ENCODE peak calls at places on chromosomes 4 and X, in ten cellular contexts. G, I, V, F, Q, A, L, T, H and R are unnamed samples.

GRCh38 chr4:3384771-3385701 is 56.7 kb upstream of the HGFAC start:
- DNase-seq in G (peak), I (no peak), V (no peak), F (no peak), Q (no peak), A (no peak), L (no peak), T (peak), H (peak), R (no peak)

GRCh38 chr4:88531549-88531948 is 8.0 kb upstream of the PYURF start:
- DNase-seq in G (no peak), I (no peak), V (no peak), F (no peak), Q (peak), A (no peak), L (no peak), T (no peak), H (no peak), R (no peak)

GRCh38 chr4:99876946-99877345 is 17.3 kb downstream of the LAMTOR3 start:
- DNase-seq in G (no peak), I (no peak), V (no peak), F (no peak), Q (no peak), A (no peak), L (no peak), T (no peak), H (no peak), R (no peak)

GRCh38 chr4:102285831-102286230 is 59.5 kb downstream of the SLC39A8 start:
- DNase-seq in G (no peak), I (no peak), V (no peak), F (no peak), Q (peak), A (no peak), L (no peak), T (no peak), H (no peak), R (no peak)

GRCh38 chr4:6226506-6226905 is 26.2 kb upstream of the JAKMIP1 start:
- DNase-seq in G (no peak), I (no peak), V (no peak), F (no peak), Q (no peak), A (peak), L (no peak), T (no peak), H (peak), R (no peak)

GRCh38 chrX:115251458-115252233 is 17.8 kb upstream of the LRCH2 start:
- DNase-seq in G (peak), I (no peak), V (no peak), F (no peak), Q (no peak), A (no peak), L (no peak), T (no peak), H (no peak), R (no peak)

GRCh38 chrX:72123471-72124185 is 8.1 kb downstream of the RTL5 start:
- DNase-seq in G (no peak), I (peak), V (no peak), F (no peak), Q (no peak), A (peak), L (no peak), T (peak), H (peak), R (peak)

GRCh38 chr4:16264798-16265197 is 38.5 kb upstream of the TAPT1 start:
- DNase-seq in G (peak), I (no peak), V (no peak), F (peak), Q (peak), A (no peak), L (no peak), T (no peak), H (no peak), R (no peak)

GRCh38 chrX:47242321-47242720 is 9.5 kb downstream of the USP11 start:
- DNase-seq in G (no peak), I (no peak), V (no peak), F (no peak), Q (no peak), A (no peak), L (no peak), T (no peak), H (no peak), R (no peak)

GRCh38 chr4:154433543-154433942 is 58.1 kb downstream of the DCHS2 start:
- DNase-seq in G (no peak), I (no peak), V (no peak), F (no peak), Q (no peak), A (no peak), L (no peak), T (no peak), H (no peak), R (no peak)

GRCh38 chrX:1537031-1537715 is at the start of gene P2RY8:
- DNase-seq in G (peak), I (no peak), V (peak), F (peak), Q (peak), A (no peak), L (peak), T (peak), H (peak), R (no peak)

GRCh38 chrX:100512471-100512870 is 72.3 kb upstream of the TNMD start:
- DNase-seq in G (peak), I (no peak), V (no peak), F (peak), Q (peak), A (no peak), L (no peak), T (no peak), H (no peak), R (no peak)

GRCh38 chrX:41661366-41662095 is 27.2 kb upstream of the GPR34 start:
- DNase-seq in G (no peak), I (peak), V (no peak), F (no peak), Q (peak), A (no peak), L (no peak), T (no peak), H (no peak), R (no peak)

GRCh38 chr4:112038861-112039260 is 106.4 kb upstream of the FAM241A start:
- DNase-seq in G (no peak), I (no peak), V (no peak), F (no peak), Q (peak), A (no peak), L (no peak), T (no peak), H (no peak), R (no peak)

GRCh38 chr4:169611991-169612868 is at the start of gene NEK1:
- DNase-seq in G (peak), I (peak), V (peak), F (peak), Q (peak), A (peak), L (peak), T (peak), H (peak), R (no peak)

GRCh38 chrX:28039258-28039657 is 58.0 kb upstream of the DCAF8L1 start:
- DNase-seq in G (no peak), I (no peak), V (no peak), F (no peak), Q (no peak), A (no peak), L (no peak), T (no peak), H (no peak), R (no peak)

GRCh38 chr4:16187455-16187854 is 38.8 kb downstream of the TAPT1 start:
- DNase-seq in G (no peak), I (no peak), V (no peak), F (no peak), Q (no peak), A (no peak), L (no peak), T (no peak), H (no peak), R (no peak)

GRCh38 chrX:44705817-44706551 is 137.8 kb upstream of the DUSP21 start:
- DNase-seq in G (no peak), I (no peak), V (peak), F (no peak), Q (no peak), A (no peak), L (no peak), T (no peak), H (no peak), R (no peak)

GRCh38 chrX:11426712-11427081 is 133.5 kb downstream of the AMELX start:
- DNase-seq in G (no peak), I (no peak), V (no peak), F (no peak), Q (no peak), A (no peak), L (no peak), T (no peak), H (no peak), R (no peak)

GRCh38 chr4:82425478-82425877 is 4.8 kb downstream of the HNRNPDL start:
- DNase-seq in G (no peak), I (no peak), V (no peak), F (no peak), Q (no peak), A (no peak), L (no peak), T (no peak), H (no peak), R (no peak)

GRCh38 chr4:113349400-113349799 is 299.9 kb downstream of the ANK2 start:
- DNase-seq in G (no peak), I (no peak), V (no peak), F (no peak), Q (no peak), A (no peak), L (no peak), T (no peak), H (no peak), R (no peak)

GRCh38 chr4:184250795-184251679 is 33.4 kb upstream of the ENPP6 start:
- DNase-seq in G (peak), I (peak), V (no peak), F (peak), Q (peak), A (no peak), L (no peak), T (no peak), H (no peak), R (no peak)

GRCh38 chr4:7156273-7157139 is 35.8 kb upstream of the SORCS2 start:
- DNase-seq in G (no peak), I (no peak), V (no peak), F (no peak), Q (peak), A (peak), L (no peak), T (peak), H (peak), R (no peak)

GRCh38 chrX:104084063-104084462 is 8.0 kb upstream of the TMSB15C start:
- DNase-seq in G (no peak), I (no peak), V (no peak), F (no peak), Q (no peak), A (no peak), L (no peak), T (no peak), H (no peak), R (no peak)

GRCh38 chrX:140440891-140441290 is 64.0 kb downstream of the SOX3 start:
- DNase-seq in G (no peak), I (no peak), V (no peak), F (no peak), Q (no peak), A (peak), L (no peak), T (peak), H (no peak), R (no peak)

GRCh38 chrX:141314441-141314840 is 72.1 kb upstream of the SPANXC start:
- DNase-seq in G (no peak), I (no peak), V (no peak), F (no peak), Q (peak), A (no peak), L (no peak), T (no peak), H (no peak), R (no peak)

GRCh38 chr4:168842186-168842585 is 167.9 kb downstream of the CBR4 start:
- DNase-seq in G (no peak), I (no peak), V (no peak), F (no peak), Q (peak), A (no peak), L (no peak), T (no peak), H (no peak), R (no peak)

GRCh38 chrX:9770319-9770718 is 4.7 kb upstream of the GPR143 start:
- DNase-seq in G (no peak), I (no peak), V (no peak), F (no peak), Q (peak), A (no peak), L (no peak), T (no peak), H (no peak), R (no peak)

GRCh38 chr4:103067841-103068547 is 8.6 kb downstream of the SLC9B2 start:
- DNase-seq in G (no peak), I (no peak), V (no peak), F (no peak), Q (peak), A (no peak), L (no peak), T (no peak), H (no peak), R (no peak)

GRCh38 chr4:38832624-38833528 is 23.7 kb downstream of the TLR6 start:
- DNase-seq in G (no peak), I (no peak), V (no peak), F (no peak), Q (no peak), A (peak), L (no peak), T (no peak), H (no peak), R (no peak)
- TF ChIP-seq CTCF in G (peak), I (peak), V (no peak), F (no peak), Q (peak), A (peak), L (no peak), T (no peak), H (no peak), R (no peak)

GRCh38 chr4:80365928-80366327 is 30.4 kb downstream of the CFAP299 start:
- DNase-seq in G (peak), I (peak), V (peak), F (peak), Q (peak), A (peak), L (no peak), T (peak), H (no peak), R (peak)

GRCh38 chr4:80361329-80361900 is 25.9 kb downstream of the CFAP299 start:
- DNase-seq in G (peak), I (no peak), V (no peak), F (peak), Q (peak), A (no peak), L (no peak), T (no peak), H (no peak), R (no peak)

GRCh38 chr4:80360900-80361299 is 25.4 kb downstream of the CFAP299 start:
- DNase-seq in G (no peak), I (no peak), V (no peak), F (no peak), Q (peak), A (no peak), L (no peak), T (no peak), H (no peak), R (no peak)

GRCh38 chr4:80360102-80360501 is 24.6 kb downstream of the CFAP299 start:
- DNase-seq in G (no peak), I (no peak), V (no peak), F (no peak), Q (no peak), A (peak), L (no peak), T (no peak), H (no peak), R (no peak)

DNA sequence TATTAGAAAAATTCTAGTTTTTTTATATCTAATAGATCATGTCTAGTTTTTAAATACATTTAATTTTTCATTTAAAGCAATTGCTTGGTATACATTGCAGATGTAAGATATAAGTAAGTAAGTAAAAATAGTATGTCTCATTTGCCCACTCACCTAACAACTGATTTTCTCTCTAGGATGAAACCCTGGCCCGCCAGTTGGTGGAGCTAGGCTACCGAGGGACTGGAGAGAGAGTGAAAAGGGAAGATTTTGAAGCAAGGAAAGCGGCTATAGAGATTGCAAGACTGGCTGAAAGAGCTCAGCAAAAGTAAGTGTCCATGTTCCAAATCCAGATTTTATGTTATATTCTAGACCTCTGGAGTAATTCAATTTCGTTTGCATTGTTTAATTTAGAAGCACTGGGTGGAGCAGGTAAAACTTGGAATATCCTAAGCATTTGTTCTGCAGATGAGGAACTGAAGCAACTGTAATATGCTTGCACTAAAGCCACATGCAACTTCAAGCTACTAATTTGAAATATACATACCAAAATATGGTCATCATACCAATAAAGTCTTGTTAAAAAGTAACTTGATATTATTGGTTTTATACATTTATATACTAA is 27.1 kb downstream of the CFAP299 start:
- DNase-seq in G (peak), I (peak), V (peak), F (peak), Q (peak), A (peak), L (no peak), T (no peak), H (no peak), R (no peak)
- TF ChIP-seq CTCF in G (peak), I (peak), V (peak), F (peak), Q (peak), A (peak), L (no peak), T (no peak), H (peak), R (peak)

GRCh38 chr4:115923152-115923551 is 809.7 kb upstream of the NDST4 start:
- DNase-seq in G (no peak), I (no peak), V (no peak), F (no peak), Q (no peak), A (no peak), L (no peak), T (no peak), H (no peak), R (no peak)

GRCh38 chr4:115918149-115918548 is 804.7 kb upstream of the NDST4 start:
- DNase-seq in G (no peak), I (no peak), V (no peak), F (no peak), Q (no peak), A (no peak), L (no peak), T (no peak), H (no peak), R (no peak)

GRCh38 chr4:115920637-115921036 is 807.2 kb upstream of the NDST4 start:
- DNase-seq in G (no peak), I (no peak), V (no peak), F (no peak), Q (no peak), A (no peak), L (no peak), T (no peak), H (no peak), R (no peak)
- TF ChIP-seq CTCF in G (no peak), I (no peak), V (no peak), F (no peak), Q (no peak), A (no peak), L (no peak), T (no peak), H (no peak), R (no peak)

DNA sequence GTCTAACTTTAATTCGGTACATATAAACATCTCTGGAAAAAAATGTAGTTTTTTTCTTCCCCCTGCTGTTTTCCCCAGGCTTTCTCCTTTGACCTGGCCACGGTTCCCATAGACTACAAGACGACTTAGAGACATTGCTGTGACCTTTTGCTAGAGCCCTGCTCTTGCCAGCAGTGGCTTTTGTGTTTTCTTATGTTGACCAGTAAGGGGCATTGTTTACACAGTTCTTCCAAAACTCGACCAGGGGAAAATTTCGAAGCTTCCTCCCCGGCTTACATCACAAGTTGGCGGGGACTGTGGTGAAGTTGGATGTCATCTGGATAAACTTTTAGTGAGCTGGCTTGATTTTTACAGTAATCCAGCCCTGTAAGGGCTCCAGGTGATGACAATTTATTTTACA is 9.3 kb downstream of the CCDC160 start:
- DNase-seq in G (peak), I (no peak), V (no peak), F (no peak), Q (peak), A (peak), L (no peak), T (no peak), H (no peak), R (no peak)
- TF ChIP-seq CTCF in G (peak), I (no peak), V (no peak), F (peak), Q (no peak), A (peak), L (no peak), T (no peak), H (no peak), R (no peak)

GRCh38 chr4:67593741-67594175 is 35.2 kb downstream of the STAP1 start:
- DNase-seq in G (no peak), I (no peak), V (no peak), F (no peak), Q (peak), A (no peak), L (no peak), T (no peak), H (no peak), R (no peak)
- TF ChIP-seq CTCF in G (no peak), I (no peak), V (no peak), F (no peak), Q (no peak), A (no peak), L (no peak), T (no peak), H (no peak), R (no peak)

GRCh38 chrX:12701625-12702024 is 89.6 kb upstream of the PRPS2 start:
- DNase-seq in G (peak), I (peak), V (peak), F (peak), Q (peak), A (peak), L (no peak), T (peak), H (no peak), R (no peak)

GRCh38 chrX:12704706-12705105 is 86.5 kb upstream of the PRPS2 start:
- DNase-seq in G (no peak), I (no peak), V (no peak), F (no peak), Q (no peak), A (no peak), L (no peak), T (no peak), H (no peak), R (no peak)

GRCh38 chrX:12700745-12701144 is 90.5 kb upstream of the PRPS2 start:
- DNase-seq in G (no peak), I (no peak), V (no peak), F (no peak), Q (no peak), A (no peak), L (no peak), T (no peak), H (no peak), R (no peak)

DNA sequence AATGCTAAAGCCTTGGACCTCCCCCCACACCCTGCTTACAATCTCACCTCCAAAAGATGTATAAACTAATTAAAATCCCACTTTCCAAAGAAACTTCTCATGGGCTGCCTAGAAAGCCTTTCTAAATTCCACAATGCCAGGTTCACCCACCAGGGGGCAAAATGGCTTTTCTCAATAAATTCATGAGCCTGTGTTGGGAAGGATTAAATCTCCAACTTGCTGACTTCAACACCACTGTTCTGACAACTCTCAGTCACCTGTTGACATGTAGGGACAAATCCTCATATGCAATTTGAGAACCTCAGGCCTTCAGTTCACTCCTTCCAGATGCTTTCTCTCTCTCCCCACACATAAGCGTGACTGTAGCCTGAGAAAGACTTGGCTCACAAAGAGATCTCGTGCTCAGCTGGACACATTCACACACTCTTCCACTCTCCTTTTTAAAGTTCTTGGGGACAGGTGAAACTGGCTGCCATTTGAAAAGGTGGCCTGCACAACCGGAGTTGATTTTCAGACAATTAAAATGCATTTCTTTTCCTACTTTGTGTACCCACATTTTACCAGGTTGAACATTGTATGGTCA is 88.6 kb upstream of the PRPS2 start:
- DNase-seq in G (peak), I (peak), V (peak), F (no peak), Q (peak), A (no peak), L (no peak), T (no peak), H (no peak), R (no peak)
- TF ChIP-seq CTCF in G (peak), I (peak), V (peak), F (no peak), Q (peak), A (peak), L (no peak), T (no peak), H (no peak), R (no peak)

GRCh38 chr4:19969492-19969891 is 282.2 kb upstream of the SLIT2 start:
- DNase-seq in G (no peak), I (no peak), V (no peak), F (no peak), Q (no peak), A (no peak), L (no peak), T (no peak), H (no peak), R (no peak)
- TF ChIP-seq CTCF in G (no peak), I (peak), V (no peak), F (no peak), Q (peak), A (peak), L (no peak), T (no peak), H (no peak), R (peak)

GRCh38 chr4:139137745-139138144 is 39.3 kb downstream of the ELF2 start:
- DNase-seq in G (no peak), I (no peak), V (no peak), F (no peak), Q (no peak), A (no peak), L (no peak), T (no peak), H (no peak), R (no peak)
- TF ChIP-seq CTCF in G (no peak), I (no peak), V (no peak), F (no peak), Q (no peak), A (no peak), L (no peak), T (no peak), H (no peak), R (no peak)